ENCODE peak calls at places on chromosomes 5 and 9, in ten cellular contexts. C, V, Z, X, H, E, L, B, A and S are unnamed samples.

GRCh38 chr5:59040007-59040803 is 457.3 kb downstream of the RAB3C start:
- DNase-seq in C (no peak), V (no peak), Z (no peak), X (no peak), H (no peak), E (no peak), L (no peak), B (no peak), A (no peak), S (no peak)

GRCh38 chr5:82821978-82822927 is 254.9 kb downstream of the TMEM167A start:
- DNase-seq in C (no peak), V (no peak), Z (no peak), X (peak; percentile 15), H (no peak), E (no peak), L (no peak), B (no peak), A (no peak), S (no peak)

GRCh38 chr9:129988607-129989361 is 54.2 kb downstream of the FNBP1 start:
- DNase-seq in C (no peak), V (no peak), Z (no peak), X (no peak), H (no peak), E (no peak), L (no peak), B (no peak), A (no peak), S (no peak)

GRCh38 chr9:127876764-127877562 is 512 bp downstream of the AK1 start:
- DNase-seq in C (no peak), V (peak; percentile 68), Z (no peak), X (no peak), H (no peak), E (peak; percentile 74), L (peak; percentile 33), B (no peak), A (no peak), S (peak; percentile 43)

GRCh38 chr9:138050472-138051330 is 173.1 kb downstream of the CACNA1B start:
- DNase-seq in C (no peak), V (peak; percentile 48), Z (no peak), X (no peak), H (peak; percentile 5), E (no peak), L (no peak), B (no peak), A (no peak), S (no peak)

GRCh38 chr5:179271301-179271650 is 74.0 kb downstream of the ADAMTS2 start:
- DNase-seq in C (no peak), V (peak; percentile 63), Z (no peak), X (no peak), H (no peak), E (no peak), L (no peak), B (no peak), A (no peak), S (no peak)

GRCh38 chr5:61734001-61734400 is 401.9 kb downstream of the ZSWIM6 start:
- DNase-seq in C (no peak), V (no peak), Z (no peak), X (no peak), H (no peak), E (no peak), L (no peak), B (no peak), A (no peak), S (no peak)

GRCh38 chr5:120160120-120160895 is 303.8 kb upstream of the PRR16 start:
- DNase-seq in C (no peak), V (no peak), Z (no peak), X (peak; percentile 85), H (no peak), E (no peak), L (no peak), B (peak; percentile 89), A (no peak), S (no peak)

GRCh38 chr9:113345693-113346092 is 3.6 kb upstream of the BSPRY start:
- DNase-seq in C (no peak), V (no peak), Z (no peak), X (no peak), H (no peak), E (no peak), L (no peak), B (no peak), A (no peak), S (no peak)
- TF ChIP-seq CTCF in C (no peak), V (no peak), Z (no peak), X (no peak), H (no peak), E (no peak), L (no peak), B (no peak), A (no peak), S (no peak)

DNA sequence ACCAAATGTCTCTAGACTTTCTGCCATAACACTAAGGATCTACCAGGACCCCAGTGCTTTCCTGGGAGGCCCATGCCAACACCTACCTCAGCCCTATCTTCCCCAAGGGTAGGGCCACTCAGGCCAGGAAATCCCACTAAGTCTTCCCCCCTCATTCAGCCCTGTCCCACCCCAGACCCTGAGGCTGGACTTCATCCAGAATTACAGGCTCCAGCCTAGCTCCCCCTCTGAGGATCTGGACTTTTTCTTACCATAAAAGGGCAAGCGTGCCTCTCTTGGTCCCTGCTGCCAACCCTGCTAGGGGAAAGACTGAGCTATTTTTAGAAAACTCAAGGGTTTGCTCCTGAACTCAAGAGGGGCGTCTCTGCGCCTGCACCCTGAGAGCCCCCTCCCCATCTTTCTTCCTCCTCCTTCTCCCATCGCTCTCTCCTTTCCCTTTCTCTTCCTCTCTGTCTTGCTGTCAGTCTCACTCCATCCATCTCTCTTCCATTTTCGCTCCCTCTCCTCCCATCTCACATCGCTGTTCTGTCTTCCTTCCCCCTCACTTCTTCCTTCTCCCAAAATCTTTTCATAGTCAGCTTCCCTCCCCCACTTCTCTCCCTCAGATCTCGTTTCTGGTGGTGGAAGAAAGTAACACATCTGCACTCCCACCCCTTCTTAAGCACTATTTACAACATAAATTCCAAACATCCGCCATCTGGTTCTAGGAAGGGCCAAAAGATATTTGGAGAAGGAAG is 38.1 kb upstream of the IL17B start:
- DNase-seq in C (no peak), V (no peak), Z (no peak), X (no peak), H (no peak), E (no peak), L (no peak), B (peak; percentile 91), A (no peak), S (peak; percentile 67)
- H3K4me1 ChIP-seq in C (peaks cover 97% of the 10 kb centered on the region), V (peaks cover 11% of the 10 kb centered on the region), Z (peaks cover 62% of the 10 kb centered on the region), X (no peaks in the 10 kb centered on the region), H (peaks cover 17% of the 10 kb centered on the region), E (peaks cover 10% of the 10 kb centered on the region), L (no peaks in the 10 kb centered on the region), B (peaks cover 79% of the 10 kb centered on the region), A (no peaks in the 10 kb centered on the region), S (peaks cover 68% of the 10 kb centered on the region)

GRCh38 chr5:124371121-124371706 is 375.2 kb downstream of the ZNF608 start:
- DNase-seq in C (peak; percentile 10), V (no peak), Z (no peak), X (no peak), H (no peak), E (no peak), L (no peak), B (peak; percentile 4), A (peak; percentile 19), S (no peak)

GRCh38 chr5:124365491-124365890 is 380.9 kb downstream of the ZNF608 start:
- DNase-seq in C (no peak), V (no peak), Z (no peak), X (no peak), H (no peak), E (no peak), L (no peak), B (no peak), A (no peak), S (no peak)

GRCh38 chr5:124373843-124374242 is 372.6 kb downstream of the ZNF608 start:
- DNase-seq in C (no peak), V (no peak), Z (no peak), X (no peak), H (no peak), E (no peak), L (no peak), B (no peak), A (no peak), S (no peak)

GRCh38 chr5:124372457-124372856 is 374.0 kb downstream of the ZNF608 start:
- DNase-seq in C (no peak), V (no peak), Z (no peak), X (no peak), H (no peak), E (no peak), L (no peak), B (no peak), A (no peak), S (no peak)

DNA sequence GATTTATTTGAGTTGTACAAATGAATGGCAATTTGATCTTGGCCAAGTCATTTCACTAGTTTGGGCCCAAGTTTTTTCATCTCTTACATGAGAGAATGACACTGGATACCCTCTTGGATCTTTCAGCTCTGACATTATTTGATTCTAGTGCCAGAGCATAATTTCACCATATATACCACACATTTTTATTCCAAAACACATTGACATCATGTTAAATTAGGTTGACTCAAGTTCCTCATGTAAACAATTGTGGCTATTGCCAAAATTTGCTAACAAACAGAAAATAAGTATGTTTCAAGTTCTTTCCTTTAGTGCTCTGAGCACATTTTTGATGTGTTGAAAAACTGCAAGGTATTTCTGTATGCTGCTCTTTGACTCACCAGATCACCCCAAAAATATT is 375.8 kb downstream of the ZNF608 start:
- DNase-seq in C (no peak), V (no peak), Z (no peak), X (no peak), H (no peak), E (no peak), L (no peak), B (no peak), A (no peak), S (no peak)
- TF ChIP-seq CTCF in C (no peak), V (no peak), Z (no peak), X (no peak), H (no peak), E (no peak), L (no peak), B (no peak), A (no peak), S (no peak)

GRCh38 chr5:180625125-180625790 is 24.1 kb downstream of the FLT4 start:
- DNase-seq in C (no peak), V (no peak), Z (no peak), X (no peak), H (no peak), E (no peak), L (no peak), B (no peak), A (no peak), S (no peak)

GRCh38 chr5:180623411-180623834 is 26.0 kb downstream of the FLT4 start:
- DNase-seq in C (no peak), V (no peak), Z (no peak), X (no peak), H (no peak), E (no peak), L (no peak), B (no peak), A (no peak), S (no peak)

GRCh38 chr5:180624630-180625029 is 24.8 kb downstream of the FLT4 start:
- DNase-seq in C (no peak), V (no peak), Z (no peak), X (no peak), H (no peak), E (no peak), L (no peak), B (no peak), A (no peak), S (no peak)

GRCh38 chr5:180622910-180623309 is 26.5 kb downstream of the FLT4 start:
- DNase-seq in C (no peak), V (no peak), Z (no peak), X (no peak), H (no peak), E (no peak), L (no peak), B (no peak), A (no peak), S (no peak)

DNA sequence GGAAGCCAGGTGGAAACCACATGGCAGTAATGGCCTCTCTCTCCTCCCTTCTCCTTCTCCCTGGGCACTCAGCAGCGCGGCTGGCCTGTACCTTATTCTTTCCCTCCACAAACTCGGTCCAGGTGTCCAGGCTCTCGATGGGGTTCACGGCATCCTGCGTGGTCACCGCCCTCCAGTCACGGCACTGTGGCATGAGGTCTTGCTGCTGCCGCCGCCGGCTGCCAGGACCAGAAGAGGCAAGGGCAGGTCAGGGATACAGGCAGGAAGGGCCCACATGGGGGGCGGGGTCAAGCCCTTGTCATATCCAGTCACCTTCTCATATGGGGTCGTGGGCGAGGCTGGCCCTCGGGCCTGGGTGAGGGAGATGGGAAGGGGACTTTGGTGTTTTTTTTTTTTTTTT is 25.6 kb downstream of the FLT4 start:
- DNase-seq in C (no peak), V (no peak), Z (no peak), X (no peak), H (no peak), E (no peak), L (no peak), B (no peak), A (no peak), S (no peak)
- H3K4me1 ChIP-seq in C (no peaks in the 10 kb centered on the region), V (peaks cover 13% of the 10 kb centered on the region), Z (no peaks in the 10 kb centered on the region), X (peaks cover 2% of the 10 kb centered on the region), H (no peaks in the 10 kb centered on the region), E (no peaks in the 10 kb centered on the region), L (no peaks in the 10 kb centered on the region), B (no peaks in the 10 kb centered on the region), A (no peaks in the 10 kb centered on the region), S (no peaks in the 10 kb centered on the region)